ENCODE peak calls at places on chromosome 9, in ten cellular contexts. T, E, H, P, G, L, J, Q, Z and X are unnamed samples.

GRCh38 chr9:120324996-120325642 is 254.8 kb downstream of the CDK5RAP2 start:
- DNase-seq in T (no peak), E (no peak), H (no peak), P (no peak), G (no peak), L (peak), J (no peak), Q (no peak), Z (no peak), X (no peak)

GRCh38 chr9:91736898-91737601 is 213.0 kb downstream of the ROR2 start:
- DNase-seq in T (no peak), E (no peak), H (no peak), P (no peak), G (no peak), L (no peak), J (no peak), Q (no peak), Z (no peak), X (no peak)

GRCh38 chr9:684950-685340 is 156.6 kb upstream of the DMRT1 start:
- DNase-seq in T (no peak), E (no peak), H (no peak), P (no peak), G (no peak), L (no peak), J (no peak), Q (no peak), Z (no peak), X (peak)

GRCh38 chr9:21465859-21466518 is 16.1 kb downstream of the IFNE start:
- DNase-seq in T (no peak), E (no peak), H (peak), P (no peak), G (peak), L (no peak), J (no peak), Q (peak), Z (no peak), X (no peak)

GRCh38 chr9:134696433-134696832 is 54.8 kb downstream of the COL5A1 start:
- DNase-seq in T (no peak), E (no peak), H (no peak), P (no peak), G (no peak), L (no peak), J (no peak), Q (no peak), Z (no peak), X (no peak)

GRCh38 chr9:37423508-37423907 is 1.0 kb downstream of the GRHPR start:
- DNase-seq in T (no peak), E (no peak), H (no peak), P (no peak), G (no peak), L (no peak), J (no peak), Q (no peak), Z (no peak), X (no peak)

GRCh38 chr9:105243015-105243686 is 1.3 kb upstream of the SLC44A1 start:
- DNase-seq in T (no peak), E (no peak), H (no peak), P (no peak), G (peak), L (peak), J (no peak), Q (no peak), Z (no peak), X (no peak)

GRCh38 chr9:116152390-116152789 is 1.2 kb upstream of the PAPPA start:
- DNase-seq in T (no peak), E (no peak), H (peak), P (no peak), G (no peak), L (peak), J (no peak), Q (no peak), Z (no peak), X (no peak)

GRCh38 chr9:111728617-111729366 is 65.9 kb downstream of the SHOC1 start:
- DNase-seq in T (no peak), E (no peak), H (peak), P (no peak), G (peak), L (no peak), J (no peak), Q (no peak), Z (no peak), X (no peak)

GRCh38 chr9:124660341-124660801 is 110.7 kb downstream of the NR6A1 start:
- DNase-seq in T (peak), E (no peak), H (peak), P (no peak), G (peak), L (peak), J (no peak), Q (peak), Z (peak), X (no peak)

GRCh38 chr9:136695435-136695895 is 8.2 kb upstream of the AGPAT2 start:
- DNase-seq in T (peak), E (no peak), H (no peak), P (peak), G (no peak), L (no peak), J (no peak), Q (no peak), Z (no peak), X (no peak)

GRCh38 chr9:133506653-133507038 is 18.1 kb downstream of the MYMK start:
- DNase-seq in T (no peak), E (no peak), H (no peak), P (no peak), G (peak), L (peak), J (no peak), Q (no peak), Z (no peak), X (no peak)

GRCh38 chr9:136604823-136605525 is 57.7 kb upstream of the EGFL7 start:
- DNase-seq in T (no peak), E (no peak), H (no peak), P (no peak), G (no peak), L (no peak), J (no peak), Q (no peak), Z (no peak), X (no peak)

GRCh38 chr9:106634641-106635040 is 228.3 kb upstream of the ZNF462 start:
- DNase-seq in T (no peak), E (no peak), H (no peak), P (no peak), G (no peak), L (no peak), J (no peak), Q (no peak), Z (no peak), X (no peak)